ENCODE peak calls at places on chromosomes 11 and 22, in nine cellular contexts. R, I, X, D, G, J, Q, C and Z are unnamed samples.

GRCh38 chr11:1844221-1845094 is 5.7 kb downstream of the TNNI2 start:
- DNase-seq in I (no peak), J (no peak), Q (no peak), R (no peak), G (peak), C (peak), D (no peak), X (no peak), Z (no peak)

GRCh38 chr11:9210922-9211320 is 54.2 kb downstream of the DENND5A start:
- DNase-seq in G (no peak), J (no peak), I (no peak), R (peak), C (no peak), Q (no peak), D (peak), X (no peak), Z (no peak)

GRCh38 chr11:117807482-117808272 is 10.7 kb upstream of the DSCAML1 start:
- DNase-seq in C (peak), G (peak), Q (peak), J (peak), D (peak), R (peak), I (peak), X (peak), Z (peak)

GRCh38 chr22:32994046-32994827 is 63.9 kb downstream of the SYN3 start:
- DNase-seq in D (no peak), J (no peak), R (no peak), Q (no peak), X (peak), C (no peak), I (peak), G (no peak), Z (no peak)

GRCh38 chr11:58390551-58391063 is 16.1 kb downstream of the OR5B3 start:
- DNase-seq in G (no peak), C (no peak), D (no peak), R (no peak), X (no peak), J (no peak), Q (no peak), I (no peak), Z (no peak)

GRCh38 chr11:75499423-75500305 is 26.1 kb downstream of the GDPD5 start:
- DNase-seq in I (no peak), D (no peak), J (no peak), R (peak), G (no peak), Q (peak), C (no peak), X (no peak), Z (no peak)

GRCh38 chr11:128621491-128622136 is 34.3 kb upstream of the ETS1 start:
- DNase-seq in I (no peak), J (no peak), D (no peak), G (peak), Q (peak), X (no peak), R (peak), C (no peak), Z (no peak)

GRCh38 chr22:48575567-48576332 is 1251.9 kb downstream of the BRD1 start:
- DNase-seq in G (peak), I (no peak), C (peak), Q (no peak), R (no peak), J (no peak), D (no peak), X (peak), Z (no peak)

GRCh38 chr11:45082744-45083543 is 63.5 kb upstream of the PRDM11 start:
- DNase-seq in C (no peak), I (peak), Q (no peak), D (no peak), J (no peak), G (no peak), X (no peak), R (no peak), Z (peak)

GRCh38 chr11:106424111-106424510 is 346.6 kb downstream of the AASDHPPT start:
- DNase-seq in G (peak), X (no peak), R (peak), I (no peak), J (no peak), C (no peak), D (no peak), Q (peak), Z (no peak)

GRCh38 chr11:11444800-11445126 is 91.7 kb upstream of the CSNK2A3 start:
- DNase-seq in I (no peak), C (peak), G (no peak), D (no peak), J (no peak), X (no peak), Q (no peak), R (no peak), Z (no peak)

GRCh38 chr11:36059660-36060059 is 115.8 kb downstream of the LDLRAD3 start:
- DNase-seq in C (no peak), R (no peak), X (no peak), I (no peak), Q (no peak), J (no peak), G (no peak), D (no peak), Z (no peak)

GRCh38 chr22:36325163-36326031 is 62.4 kb downstream of the MYH9 start:
- DNase-seq in D (no peak), G (peak), R (no peak), X (no peak), Q (peak), J (no peak), C (no peak), I (no peak), Z (no peak)

GRCh38 chr11:63998558-63999348 is 12.5 kb downstream of the OTUB1 start:
- DNase-seq in C (peak), X (peak), J (no peak), R (peak), Q (no peak), I (peak), D (no peak), G (no peak), Z (no peak)

GRCh38 chr11:98955551-98955950 is 65.2 kb upstream of the CNTN5 start:
- DNase-seq in D (no peak), Q (no peak), C (no peak), J (no peak), R (peak), I (no peak), X (no peak), G (no peak), Z (no peak)

GRCh38 chr11:47800759-47801158 is 33.6 kb upstream of the FNBP4 start:
- DNase-seq in G (no peak), C (no peak), X (no peak), D (no peak), I (no peak), Q (no peak), R (no peak), J (no peak), Z (no peak)

GRCh38 chr22:25689631-25690030 is 52.4 kb upstream of the MYO18B start:
- DNase-seq in X (no peak), Q (no peak), G (no peak), R (no peak), J (no peak), D (no peak), I (no peak), C (no peak), Z (no peak)

GRCh38 chr22:46428171-46428570 is 92.7 kb downstream of the TRMU start:
- DNase-seq in I (no peak), D (no peak), C (no peak), R (no peak), X (no peak), G (no peak), J (no peak), Q (no peak), Z (no peak)

GRCh38 chr11:113603277-113604059 is 102.6 kb downstream of the TMPRSS5 start:
- DNase-seq in C (no peak), I (no peak), X (no peak), J (no peak), Q (peak), R (no peak), G (no peak), D (no peak), Z (no peak)

GRCh38 chr11:59551651-59552521 is 40.5 kb downstream of the OR4D9 start:
- DNase-seq in R (peak), D (no peak), I (peak), Q (peak), C (peak), X (peak), G (peak), J (peak), Z (peak)

GRCh38 chr22:40898850-40899357 is 37.0 kb upstream of the DNAJB7 start:
- DNase-seq in J (peak), C (peak), X (peak), D (peak), Q (peak), I (peak), R (peak), G (peak), Z (peak)

GRCh38 chr22:46000081-46001027 is 23.4 kb upstream of the WNT7B start:
- DNase-seq in X (no peak), R (no peak), D (no peak), Q (no peak), C (no peak), G (no peak), I (no peak), J (no peak), Z (no peak)

GRCh38 chr11:129836979-129837378 is 21.3 kb downstream of the TMEM45B start:
- DNase-seq in R (no peak), Q (no peak), I (no peak), D (no peak), X (no peak), C (no peak), G (no peak), J (no peak), Z (no peak)

GRCh38 chr11:72684236-72684912 is 10.2 kb upstream of the PDE2A start:
- DNase-seq in G (peak), C (peak), J (peak), R (peak), I (peak), Q (peak), X (peak), D (peak), Z (peak)

GRCh38 chr11:93278976-93279375 is 51.6 kb upstream of the DEUP1 start:
- DNase-seq in G (no peak), I (no peak), C (no peak), R (no peak), J (no peak), X (no peak), Q (no peak), D (no peak), Z (no peak)

GRCh38 chr22:18068381-18068988 is 9.3 kb upstream of the PEX26 start:
- DNase-seq in I (no peak), Q (peak), G (no peak), X (no peak), D (no peak), C (no peak), J (no peak), R (no peak), Z (no peak)

GRCh38 chr22:36729321-36729720 is 25.8 kb upstream of the CACNG2 start:
- DNase-seq in J (no peak), Q (no peak), G (no peak), C (no peak), R (no peak), X (no peak), D (no peak), I (no peak), Z (no peak)

GRCh38 chr22:20130319-20130718 is 1.3 kb upstream of the ZDHHC8 start:
- DNase-seq in C (no peak), J (no peak), R (peak), Q (no peak), I (no peak), D (peak), G (no peak), X (no peak), Z (no peak)

GRCh38 chr11:92765965-92766371 is 203.5 kb upstream of the MTNR1B start:
- DNase-seq in I (peak), D (no peak), G (no peak), C (peak), R (no peak), X (peak), Q (peak), J (no peak), Z (no peak)

GRCh38 chr11:46528445-46529085 is 65.3 kb downstream of the AMBRA1 start:
- DNase-seq in C (no peak), J (no peak), X (no peak), I (no peak), R (no peak), Q (no peak), G (no peak), D (peak), Z (no peak)

GRCh38 chr22:22935056-22935545 is 47.5 kb downstream of the IGLL5 start:
- DNase-seq in D (no peak), Q (no peak), X (no peak), G (no peak), I (no peak), J (no peak), C (no peak), R (no peak), Z (no peak)

GRCh38 chr22:40509401-40510134 is 127.0 kb downstream of the MRTFA start:
- DNase-seq in Q (peak), X (no peak), C (no peak), G (peak), J (no peak), I (no peak), D (no peak), R (no peak), Z (no peak)

GRCh38 chr22:42683599-42684283 is 34.5 kb upstream of the CYB5R3 start:
- DNase-seq in D (no peak), G (peak), Q (peak), I (no peak), R (no peak), J (no peak), C (peak), X (no peak), Z (no peak)

GRCh38 chr11:3003396-3004231 is 11.5 kb upstream of the NAP1L4 start:
- DNase-seq in X (no peak), J (no peak), Q (peak), D (no peak), C (no peak), I (no peak), G (no peak), R (peak), Z (no peak)

GRCh38 chr11:72084076-72084475 is 3.4 kb downstream of the LRRC51 start:
- DNase-seq in Q (no peak), G (no peak), I (no peak), D (no peak), R (no peak), C (no peak), J (no peak), X (no peak), Z (no peak)

GRCh38 chr11:100689141-100689540 is 2.1 kb downstream of the ARHGAP42 start:
- DNase-seq in X (no peak), R (no peak), J (no peak), I (no peak), D (no peak), G (no peak), C (no peak), Q (no peak), Z (no peak)

GRCh38 chr11:126627376-126627775 is 271.9 kb downstream of the ST3GAL4 start:
- DNase-seq in Q (no peak), R (no peak), C (no peak), X (no peak), D (no peak), I (no peak), J (no peak), G (no peak), Z (no peak)

GRCh38 chr11:58912124-58912523 is 27.2 kb upstream of the GLYATL1 start:
- DNase-seq in R (peak), Q (peak), X (no peak), J (no peak), I (no peak), C (no peak), D (no peak), G (no peak), Z (no peak)

GRCh38 chr11:129862123-129862522 is 33.3 kb downstream of the NFRKB start:
- DNase-seq in I (peak), X (no peak), Q (no peak), R (no peak), J (no peak), C (no peak), D (no peak), G (peak), Z (no peak)

GRCh38 chr11:112459001-112459400 is 198.3 kb upstream of the PLET1 start:
- DNase-seq in G (no peak), J (no peak), R (no peak), D (no peak), X (no peak), Q (peak), C (no peak), I (no peak), Z (no peak)
- H3K4me3 ChIP-seq in G (no peak), J (peak), R (peak), D (no peak), X (no peak), Q (peak), C (peak), I (no peak), Z (no peak)

GRCh38 chr11:86291466-86292262 is 10.4 kb upstream of the HIKESHI start:
- DNase-seq in J (peak), X (peak), C (peak), I (peak), Q (peak), R (peak), G (peak), D (peak), Z (peak)

GRCh38 chr11:86287468-86287796 is 14.6 kb upstream of the HIKESHI start:
- DNase-seq in G (no peak), D (no peak), C (no peak), Q (no peak), I (no peak), X (no peak), J (no peak), R (no peak), Z (no peak)

GRCh38 chr11:86294026-86294425 is 8.0 kb upstream of the HIKESHI start:
- DNase-seq in Q (peak), I (no peak), C (no peak), R (no peak), D (no peak), J (no peak), X (no peak), G (no peak), Z (no peak)

GRCh38 chr11:86292912-86293606 is 9.0 kb upstream of the HIKESHI start:
- DNase-seq in I (no peak), D (no peak), J (no peak), Q (no peak), R (no peak), G (no peak), X (no peak), C (no peak), Z (no peak)

GRCh38 chr11:86288776-86289507 is 13.1 kb upstream of the HIKESHI start:
- DNase-seq in Q (peak), C (no peak), J (no peak), D (no peak), X (no peak), I (no peak), G (no peak), R (no peak), Z (no peak)
- TF ChIP-seq EZH2phosphoT487 in Q (no peak), C (no peak), J (no peak), D (no peak), X (no peak), I (no peak), G (no peak), R (no peak), Z (no peak)

DNA sequence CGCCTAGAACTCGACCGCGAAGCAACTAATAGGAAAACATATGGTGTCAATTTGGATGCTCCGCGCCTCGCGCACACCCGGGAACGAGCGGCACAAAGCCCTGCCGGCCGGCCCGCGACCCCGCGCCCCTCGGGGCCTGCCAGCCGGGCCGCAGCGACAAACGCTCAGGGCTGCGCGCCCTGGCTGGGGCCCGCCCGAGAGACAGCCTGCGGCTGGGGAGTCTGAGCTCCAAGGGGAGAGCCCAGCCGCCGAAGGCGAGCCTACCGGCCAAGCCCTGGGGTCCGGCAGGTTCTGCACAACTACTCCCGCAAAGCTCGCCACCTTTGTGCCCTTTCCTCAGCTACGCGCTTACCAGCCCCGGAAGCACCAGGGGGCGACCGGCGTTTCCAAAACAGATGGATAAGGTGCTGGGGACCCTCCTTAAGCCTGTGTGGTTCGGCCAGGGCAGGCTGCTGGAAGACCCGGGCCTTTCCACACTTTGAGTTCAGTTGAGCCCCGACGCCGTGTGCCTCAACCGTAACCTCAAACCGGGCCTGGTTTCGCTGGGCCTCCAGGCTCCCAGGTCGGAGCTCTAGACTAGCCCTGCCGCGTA is 6.0 kb downstream of the PAX6 start:
- DNase-seq in D (no peak), J (no peak), G (no peak), R (no peak), Q (no peak), X (peak), I (peak), C (peak), Z (no peak)
- H3K4me3 ChIP-seq in D (no peak), J (no peak), G (no peak), R (no peak), Q (peak), X (peak), I (peak), C (no peak), Z (no peak)

GRCh38 chr11:15942936-15943335 is 413.4 kb downstream of the SOX6 start:
- DNase-seq in G (no peak), R (no peak), Q (no peak), C (no peak), X (no peak), J (no peak), I (no peak), D (no peak), Z (no peak)

GRCh38 chr11:15940462-15941205 is 415.7 kb downstream of the SOX6 start:
- DNase-seq in J (no peak), I (no peak), Q (no peak), C (no peak), X (no peak), D (no peak), R (no peak), G (no peak), Z (no peak)

GRCh38 chr11:15942126-15942525 is 414.2 kb downstream of the SOX6 start:
- DNase-seq in D (no peak), Q (no peak), C (no peak), I (no peak), R (no peak), X (no peak), J (no peak), G (no peak), Z (no peak)

GRCh38 chr11:15938983-15939382 is 417.4 kb downstream of the SOX6 start:
- DNase-seq in J (no peak), G (no peak), I (no peak), Q (no peak), R (no peak), D (no peak), X (no peak), C (no peak), Z (no peak)

DNA sequence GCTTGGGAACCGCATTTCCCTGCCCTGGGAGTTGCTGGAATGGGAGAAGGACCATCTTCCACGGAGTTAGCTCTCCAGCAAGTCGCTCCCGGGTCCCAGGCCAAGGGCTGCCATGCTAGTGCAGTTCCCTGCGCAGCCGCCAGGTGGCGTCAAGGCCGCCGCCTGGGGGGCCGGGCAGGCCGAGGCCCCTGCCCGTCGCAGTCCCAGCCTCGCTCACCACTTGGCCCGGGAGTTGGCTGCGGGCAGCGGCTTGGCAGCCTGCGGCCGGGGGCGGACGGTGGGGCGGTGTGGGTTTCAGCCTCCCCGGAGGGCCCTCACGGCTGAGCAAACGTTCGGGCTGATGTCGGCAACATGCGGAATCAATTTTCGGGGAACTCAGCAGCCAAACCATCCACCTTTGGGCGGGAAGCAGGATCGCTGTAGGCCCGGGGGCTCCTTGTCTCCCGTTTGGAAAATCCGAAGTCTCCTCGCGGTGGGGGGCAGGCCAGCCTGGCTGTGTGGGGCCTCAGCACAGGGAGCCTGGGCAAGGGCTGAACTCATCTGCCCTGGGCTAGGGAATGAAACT is 415.1 kb downstream of the SOX6 start:
- DNase-seq in G (no peak), Q (peak), I (peak), X (peak), R (no peak), C (peak), J (no peak), D (no peak), Z (no peak)
- TF ChIP-seq EZH2phosphoT487 in G (no peak), Q (no peak), I (no peak), X (no peak), R (no peak), C (no peak), J (no peak), D (no peak), Z (no peak)

DNA sequence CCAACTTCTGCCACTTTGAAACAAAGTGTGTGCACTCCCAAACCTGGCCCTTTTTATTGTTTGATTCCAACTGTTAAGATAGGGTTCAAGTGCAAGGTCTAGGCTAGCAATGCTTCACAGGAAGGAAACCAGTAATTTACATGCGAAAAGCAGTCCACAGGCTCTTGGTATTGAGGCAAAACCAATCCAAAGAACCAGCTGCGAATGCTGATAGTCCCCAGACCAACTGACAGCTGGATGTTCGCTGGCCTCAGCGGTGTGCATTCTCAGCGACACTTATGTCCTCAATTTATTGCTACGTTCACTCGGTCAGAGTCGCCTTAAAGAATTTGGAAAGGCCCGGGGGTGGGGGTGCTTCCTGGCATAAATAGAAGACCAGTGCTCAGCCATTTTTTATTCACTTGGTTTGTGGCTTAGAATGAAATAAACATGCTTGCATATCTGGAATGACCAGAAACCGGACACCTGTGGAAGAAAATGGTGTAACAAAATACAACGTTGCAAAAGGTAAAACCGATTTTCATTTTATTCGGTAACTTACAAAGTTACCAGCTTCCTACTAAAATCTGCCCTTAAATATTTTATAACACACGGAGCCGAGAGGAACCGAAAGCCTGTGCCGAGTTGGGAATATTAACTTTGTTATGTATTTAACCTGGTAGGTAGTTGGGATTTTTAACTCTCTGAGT is 1.6 kb downstream of the CPT1A start:
- DNase-seq in C (no peak), J (no peak), D (peak), X (peak), Q (peak), I (peak), R (peak), G (no peak), Z (peak)
- H3K4me3 ChIP-seq in C (peak), J (peak), D (peak), X (no peak), Q (peak), I (peak), R (peak), G (peak), Z (peak)